ENCODE peak calls at places on chromosomes 1 and 21, in seven cellular contexts. One of them, this sample, is unnamed.

GRCh38 chr1:67200755-67201154 is 34.5 kb downstream of the IL23R start:
- ATAC-seq in central memory CD8-positive, alpha-beta T cell: no peak
- ATAC-seq in activated CD4-positive, alpha-beta T cell treated with anti-CD3 and anti-CD28 coated beads for 36 hours: no peak
- ATAC-seq in activated T-cell treated with anti-CD3 and anti-CD28 coated beads, Interleukin-2, amount 50 U/mL, for 72 hours: no peak
- ATAC-seq in A549: no peak
- ATAC-seq in activated T-helper 17 cell treated with anti-CD3 and anti-CD28 coated beads, Interleukin-2, amount 50 U/mL, for 72 hours: no peak
- ATAC-seq in PC-3: no peak
- ATAC-seq in this sample: no peak

GRCh38 chr1:33370286-33370685 is 49.4 kb upstream of the A3GALT2 start:
- ATAC-seq in activated T-cell treated with anti-CD3 and anti-CD28 coated beads, Interleukin-2, amount 50 U/mL, for 72 hours: no peak
- ATAC-seq in A549: no peak
- ATAC-seq in PC-3: no peak
- ATAC-seq in activated T-helper 17 cell treated with anti-CD3 and anti-CD28 coated beads, Interleukin-2, amount 50 U/mL, for 72 hours: no peak
- ATAC-seq in central memory CD8-positive, alpha-beta T cell: no peak
- ATAC-seq in activated CD4-positive, alpha-beta T cell treated with anti-CD3 and anti-CD28 coated beads for 36 hours: no peak
- ATAC-seq in this sample: no peak

GRCh38 chr1:156284112-156284511 is at the start of gene TMEM79:
- ATAC-seq in activated T-helper 17 cell treated with anti-CD3 and anti-CD28 coated beads, Interleukin-2, amount 50 U/mL, for 72 hours: no peak
- ATAC-seq in PC-3: no peak
- ATAC-seq in A549: no peak
- ATAC-seq in activated CD4-positive, alpha-beta T cell treated with anti-CD3 and anti-CD28 coated beads for 36 hours: no peak
- ATAC-seq in central memory CD8-positive, alpha-beta T cell: no peak
- ATAC-seq in activated T-cell treated with anti-CD3 and anti-CD28 coated beads, Interleukin-2, amount 50 U/mL, for 72 hours: no peak
- ATAC-seq in this sample: peak

GRCh38 chr1:193462629-193463320 is 276.4 kb upstream of the B3GALT2 start:
- ATAC-seq in activated CD4-positive, alpha-beta T cell treated with anti-CD3 and anti-CD28 coated beads for 36 hours: no peak
- ATAC-seq in A549: no peak
- ATAC-seq in central memory CD8-positive, alpha-beta T cell: no peak
- ATAC-seq in PC-3: no peak
- ATAC-seq in activated T-helper 17 cell treated with anti-CD3 and anti-CD28 coated beads, Interleukin-2, amount 50 U/mL, for 72 hours: no peak
- ATAC-seq in activated T-cell treated with anti-CD3 and anti-CD28 coated beads, Interleukin-2, amount 50 U/mL, for 72 hours: no peak
- ATAC-seq in this sample: no peak

GRCh38 chr1:93666613-93667384 is 14.8 kb downstream of the BCAR3 start:
- ATAC-seq in PC-3: peak
- ATAC-seq in activated CD4-positive, alpha-beta T cell treated with anti-CD3 and anti-CD28 coated beads for 36 hours: no peak
- ATAC-seq in A549: no peak
- ATAC-seq in activated T-cell treated with anti-CD3 and anti-CD28 coated beads, Interleukin-2, amount 50 U/mL, for 72 hours: no peak
- ATAC-seq in central memory CD8-positive, alpha-beta T cell: no peak
- ATAC-seq in activated T-helper 17 cell treated with anti-CD3 and anti-CD28 coated beads, Interleukin-2, amount 50 U/mL, for 72 hours: no peak
- ATAC-seq in this sample: peak

GRCh38 chr1:223017291-223017690 is 125.8 kb downstream of the TLR5 start:
- ATAC-seq in activated CD4-positive, alpha-beta T cell treated with anti-CD3 and anti-CD28 coated beads for 36 hours: no peak
- ATAC-seq in central memory CD8-positive, alpha-beta T cell: no peak
- ATAC-seq in activated T-helper 17 cell treated with anti-CD3 and anti-CD28 coated beads, Interleukin-2, amount 50 U/mL, for 72 hours: no peak
- ATAC-seq in A549: no peak
- ATAC-seq in activated T-cell treated with anti-CD3 and anti-CD28 coated beads, Interleukin-2, amount 50 U/mL, for 72 hours: no peak
- ATAC-seq in PC-3: no peak
- ATAC-seq in this sample: no peak

GRCh38 chr1:201346337-201346939 is 31.0 kb downstream of the TNNT2 start:
- ATAC-seq in activated T-helper 17 cell treated with anti-CD3 and anti-CD28 coated beads, Interleukin-2, amount 50 U/mL, for 72 hours: no peak
- ATAC-seq in activated T-cell treated with anti-CD3 and anti-CD28 coated beads, Interleukin-2, amount 50 U/mL, for 72 hours: no peak
- ATAC-seq in PC-3: peak
- ATAC-seq in activated CD4-positive, alpha-beta T cell treated with anti-CD3 and anti-CD28 coated beads for 36 hours: no peak
- ATAC-seq in A549: peak
- ATAC-seq in central memory CD8-positive, alpha-beta T cell: no peak
- ATAC-seq in this sample: peak

GRCh38 chr21:38898422-38899098 is 92.8 kb downstream of the ETS2 start:
- ATAC-seq in A549: no peak
- ATAC-seq in activated T-cell treated with anti-CD3 and anti-CD28 coated beads, Interleukin-2, amount 50 U/mL, for 72 hours: no peak
- ATAC-seq in activated CD4-positive, alpha-beta T cell treated with anti-CD3 and anti-CD28 coated beads for 36 hours: no peak
- ATAC-seq in PC-3: peak
- ATAC-seq in central memory CD8-positive, alpha-beta T cell: no peak
- ATAC-seq in activated T-helper 17 cell treated with anti-CD3 and anti-CD28 coated beads, Interleukin-2, amount 50 U/mL, for 72 hours: no peak
- ATAC-seq in this sample: peak

GRCh38 chr1:248884632-248885295 is 21.3 kb upstream of the PGBD2 start:
- ATAC-seq in activated CD4-positive, alpha-beta T cell treated with anti-CD3 and anti-CD28 coated beads for 36 hours: no peak
- ATAC-seq in PC-3: peak
- ATAC-seq in activated T-cell treated with anti-CD3 and anti-CD28 coated beads, Interleukin-2, amount 50 U/mL, for 72 hours: no peak
- ATAC-seq in A549: peak
- ATAC-seq in central memory CD8-positive, alpha-beta T cell: no peak
- ATAC-seq in activated T-helper 17 cell treated with anti-CD3 and anti-CD28 coated beads, Interleukin-2, amount 50 U/mL, for 72 hours: no peak
- ATAC-seq in this sample: no peak

GRCh38 chr1:25030674-25031589 is 100.9 kb upstream of the RUNX3 start:
- ATAC-seq in activated T-helper 17 cell treated with anti-CD3 and anti-CD28 coated beads, Interleukin-2, amount 50 U/mL, for 72 hours: peak
- ATAC-seq in A549: no peak
- ATAC-seq in activated CD4-positive, alpha-beta T cell treated with anti-CD3 and anti-CD28 coated beads for 36 hours: peak
- ATAC-seq in activated T-cell treated with anti-CD3 and anti-CD28 coated beads, Interleukin-2, amount 50 U/mL, for 72 hours: peak
- ATAC-seq in PC-3: peak
- ATAC-seq in central memory CD8-positive, alpha-beta T cell: peak
- ATAC-seq in this sample: peak

GRCh38 chr1:61192666-61193325 is 110.4 kb downstream of the NFIA start:
- ATAC-seq in central memory CD8-positive, alpha-beta T cell: no peak
- ATAC-seq in activated T-helper 17 cell treated with anti-CD3 and anti-CD28 coated beads, Interleukin-2, amount 50 U/mL, for 72 hours: no peak
- ATAC-seq in activated CD4-positive, alpha-beta T cell treated with anti-CD3 and anti-CD28 coated beads for 36 hours: no peak
- ATAC-seq in PC-3: no peak
- ATAC-seq in A549: no peak
- ATAC-seq in activated T-cell treated with anti-CD3 and anti-CD28 coated beads, Interleukin-2, amount 50 U/mL, for 72 hours: no peak
- ATAC-seq in this sample: no peak

GRCh38 chr1:233140519-233140918 is 155.0 kb downstream of the PCNX2 start:
- ATAC-seq in A549: no peak
- ATAC-seq in PC-3: no peak
- ATAC-seq in central memory CD8-positive, alpha-beta T cell: no peak
- ATAC-seq in activated T-cell treated with anti-CD3 and anti-CD28 coated beads, Interleukin-2, amount 50 U/mL, for 72 hours: no peak
- ATAC-seq in activated CD4-positive, alpha-beta T cell treated with anti-CD3 and anti-CD28 coated beads for 36 hours: no peak
- ATAC-seq in activated T-helper 17 cell treated with anti-CD3 and anti-CD28 coated beads, Interleukin-2, amount 50 U/mL, for 72 hours: no peak
- ATAC-seq in this sample: no peak

This sample was measured in esophagus mucosa.